ENCODE peak calls at places on chromosomes 6 and 20, in four cellular contexts. U is A673, E is bronchial epithelial cell, L is heart right ventricle. Q is an unnamed sample.
A peak's percentile ranks its signal among the peaks of the same experiment; 100 is the strongest.

GRCh38 chr6:141088171-141088570 is 1044.6 kb upstream of the GJE1 start:
- DNase-seq in L (no peak), U (peak; percentile 9), E (no peak), Q (no peak)

GRCh38 chr6:150637266-150637665 is 37.6 kb downstream of the PLEKHG1 start:
- DNase-seq in L (no peak), U (no peak), E (no peak), Q (no peak)

GRCh38 chr6:54156650-54157250 is 45.5 kb downstream of the MLIP start:
- DNase-seq in U (no peak), L (no peak), E (no peak), Q (no peak)

GRCh38 chr6:91575032-91575431 is 988.2 kb upstream of the MAP3K7 start:
- DNase-seq in U (no peak), L (no peak), E (peak; percentile 1), Q (no peak)

GRCh38 chr6:129287778-129288177 is 404.8 kb downstream of the LAMA2 start:
- DNase-seq in U (no peak), L (no peak), E (no peak), Q (no peak)

GRCh38 chr6:153058909-153059308 is 56.4 kb upstream of the MTRF1L start:
- DNase-seq in L (no peak), E (no peak), U (no peak), Q (peak; percentile 6)

GRCh38 chr6:170274713-170275560 is 15.9 kb downstream of the DLL1 start:
- DNase-seq in U (no peak), L (no peak), E (no peak), Q (no peak)

GRCh38 chr20:2688041-2688591 is 4.5 kb upstream of the EBF4 start:
- DNase-seq in E (no peak), L (peak; percentile 52), U (peak; percentile 79), Q (peak; percentile 63)

GRCh38 chr6:97586344-97586743 is 303.3 kb upstream of the MMS22L start:
- DNase-seq in U (peak; percentile 76), L (no peak), E (peak; percentile 18), Q (peak; percentile 8)

GRCh38 chr6:157272372-157272771 is 50.9 kb downstream of the TMEM242 start:
- DNase-seq in L (no peak), E (no peak), U (no peak), Q (no peak)
- H3K4me3 ChIP-seq in L (no peak overlapping the region), E (no peak overlapping the region), U (no peak overlapping the region), Q (no peak overlapping the region)

DNA sequence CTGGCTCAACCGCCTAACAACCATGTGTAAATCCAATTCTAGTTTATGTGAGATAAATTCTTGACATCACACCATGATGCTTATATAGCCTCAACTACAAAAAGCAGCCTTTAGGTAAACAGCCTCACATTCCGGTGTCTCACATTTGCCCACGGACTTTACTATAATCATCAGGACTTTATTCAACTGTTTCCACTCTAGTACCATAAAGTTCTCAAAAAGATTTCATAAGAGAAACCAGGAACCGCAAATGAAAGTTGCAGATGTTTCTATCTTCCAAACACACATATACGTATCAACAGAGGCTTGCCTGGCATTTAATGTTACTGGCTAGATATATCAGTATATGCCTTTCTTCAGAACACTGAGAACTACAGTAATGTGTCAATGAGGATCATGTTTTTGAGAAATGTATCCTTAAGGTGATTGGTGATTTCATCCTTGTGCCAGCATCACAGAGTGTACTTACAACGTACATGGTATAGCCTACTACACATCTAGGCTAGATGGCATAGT is 80.0 kb downstream of the EPB41L2 start:
- DNase-seq in E (no peak), L (no peak), U (no peak), Q (no peak)
- H3K27me3 ChIP-seq in E (no peaks in the 10 kb centered on the region), L (no peaks in the 10 kb centered on the region), U (no peaks in the 10 kb centered on the region), Q (no peaks in the 10 kb centered on the region)

DNA sequence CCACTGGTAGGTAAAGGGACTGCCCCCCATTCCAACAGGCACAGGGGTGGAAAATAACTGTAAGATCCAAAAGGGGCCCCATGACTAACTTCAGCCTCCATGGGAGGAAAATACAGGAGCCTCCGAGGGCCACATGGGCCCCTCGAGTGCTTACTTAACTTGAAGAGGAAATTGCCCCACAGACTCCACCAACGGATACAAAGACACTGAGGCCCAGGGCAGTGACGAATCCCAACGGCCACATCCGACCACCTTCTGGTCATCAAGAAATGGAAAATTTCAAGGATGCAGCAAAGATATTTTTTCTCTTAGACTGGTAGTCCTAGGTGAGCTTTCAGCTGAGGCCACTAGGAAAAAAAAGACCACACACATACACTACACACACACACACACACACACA is 116.0 kb upstream of the MRPS10 start:
- DNase-seq in E (no peak), L (no peak), U (no peak), Q (no peak)
- H3K4me3 ChIP-seq in E (no peak overlapping the region), L (no peak overlapping the region), U (no peak overlapping the region), Q (no peak overlapping the region)

GRCh38 chr20:57708694-57709673 is 831 bp downstream of the PMEPA1 start:
- DNase-seq in U (peak; percentile 22), E (no peak), L (peak; percentile 43), Q (peak; percentile 54)
- H3K27me3 ChIP-seq in U (no peaks in the 10 kb centered on the region), E (no peaks in the 10 kb centered on the region), L (no peaks in the 10 kb centered on the region), Q (no peaks in the 10 kb centered on the region)

GRCh38 chr6:155219299-155219698 is 44.5 kb upstream of the CLDN20 start:
- DNase-seq in U (no peak), E (no peak), L (no peak), Q (no peak)
- H3K4me3 ChIP-seq in U (no peak overlapping the region), E (no peak overlapping the region), L (no peak overlapping the region), Q (no peak overlapping the region)

DNA sequence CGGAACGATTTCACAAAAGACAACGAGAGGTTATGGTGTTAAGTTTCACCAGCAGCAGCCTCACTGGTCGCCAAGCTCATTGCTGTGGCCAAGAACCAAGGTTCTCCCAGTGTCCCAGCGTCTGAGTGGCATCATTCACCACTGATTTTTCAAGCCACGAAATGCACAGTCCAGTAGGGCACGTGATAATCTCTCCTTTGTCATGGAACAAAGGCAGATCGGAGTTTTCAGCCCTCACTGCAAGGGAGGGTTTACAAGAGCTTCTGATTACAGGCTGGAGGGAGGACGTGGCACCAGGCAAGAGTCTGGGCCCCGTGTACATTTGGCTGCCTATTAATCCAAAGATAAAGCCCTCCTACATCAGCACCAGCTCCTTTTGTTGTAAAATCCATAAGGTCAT is 2.0 kb downstream of the CD24 start:
- DNase-seq in E (no peak), L (no peak), U (no peak), Q (no peak)
- H3K27me3 ChIP-seq in E (no peaks in the 10 kb centered on the region), L (peaks cover 94% of the 10 kb centered on the region), U (peaks cover 57% of the 10 kb centered on the region), Q (peaks cover 11% of the 10 kb centered on the region)